ENCODE peak calls at places on chromosome 22, in four cellular contexts. One of them, this sample, is unnamed.

GRCh38 chr22:39205344-39206021 is 39.3 kb downstream of the PDGFB start:
- DNase-seq in A549: peak
- DNase-seq in GM12878: no peak
- DNase-seq in K562: peak
- DNase-seq in this sample: peak

GRCh38 chr22:27775087-27775697 is 26.4 kb downstream of the MN1 start:
- DNase-seq in A549: no peak
- DNase-seq in GM12878: no peak
- DNase-seq in K562: no peak
- DNase-seq in this sample: peak

GRCh38 chr22:26404851-26405357 is 24.2 kb upstream of the ASPHD2 start:
- DNase-seq in A549: no peak
- DNase-seq in GM12878: no peak
- DNase-seq in K562: peak
- DNase-seq in this sample: no peak

GRCh38 chr22:28381427-28382167 is 298.0 kb downstream of the TTC28 start:
- DNase-seq in A549: no peak
- DNase-seq in GM12878: no peak
- DNase-seq in K562: no peak
- DNase-seq in this sample: peak

GRCh38 chr22:44220727-44221680 is 40.3 kb downstream of the PARVG start:
- DNase-seq in A549: no peak
- DNase-seq in GM12878: no peak
- DNase-seq in K562: no peak
- DNase-seq in this sample: no peak

GRCh38 chr22:21643533-21644357 is 1.6 kb downstream of the SDF2L1 start:
- DNase-seq in A549: no peak
- DNase-seq in GM12878: no peak
- DNase-seq in K562: peak
- DNase-seq in this sample: no peak

GRCh38 chr22:45208993-45209838 is 31.5 kb downstream of the KIAA0930 start:
- DNase-seq in A549: peak
- DNase-seq in GM12878: no peak
- DNase-seq in K562: peak
- DNase-seq in this sample: peak

GRCh38 chr22:27748355-27749168 is 53.0 kb downstream of the MN1 start:
- DNase-seq in A549: no peak
- DNase-seq in GM12878: no peak
- DNase-seq in K562: no peak
- DNase-seq in this sample: peak

GRCh38 chr22:30573594-30574094 is 821 bp downstream of the GAL3ST1 start:
- DNase-seq in A549: no peak
- DNase-seq in GM12878: no peak
- DNase-seq in K562: no peak
- DNase-seq in this sample: no peak

GRCh38 chr22:30602049-30602448 is 4.9 kb upstream of the TCN2 start:
- DNase-seq in A549: peak
- DNase-seq in GM12878: no peak
- DNase-seq in K562: no peak
- DNase-seq in this sample: peak

DNA sequence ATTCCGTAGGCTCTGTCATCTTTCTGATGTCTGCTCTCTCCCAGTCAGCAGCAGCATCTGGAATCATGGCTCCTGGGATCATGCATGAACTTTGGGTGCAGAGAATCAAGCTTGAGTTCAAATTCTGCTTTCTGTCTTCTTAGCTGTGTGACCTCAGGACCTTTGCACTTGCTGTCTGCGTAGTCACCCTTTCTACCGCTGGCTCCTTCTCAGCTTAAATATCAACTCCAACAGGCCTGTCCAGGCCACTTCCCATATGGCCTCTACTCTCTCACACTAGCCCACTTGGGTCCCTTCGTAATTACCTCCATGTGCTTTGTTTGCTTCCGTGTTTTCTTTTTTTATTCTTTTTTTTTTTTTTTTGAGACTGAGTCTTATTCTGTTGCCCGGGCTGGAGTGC is 4.6 kb upstream of the GGA1 start:
- DNase-seq in A549: no peak
- DNase-seq in GM12878: no peak
- DNase-seq in K562: no peak
- DNase-seq in this sample: no peak
- TF ChIP-seq ELK1 in A549: no peak
- TF ChIP-seq ELK1 in GM12878: no peak
- TF ChIP-seq ELK1 in K562: no peak
- TF ChIP-seq ELK1 in this sample: no peak

GRCh38 chr22:24589518-24590030 is 3.3 kb downstream of the LRRC75B start:
- DNase-seq in A549: no peak
- DNase-seq in GM12878: no peak
- DNase-seq in K562: no peak
- DNase-seq in this sample: no peak

GRCh38 chr22:24587948-24588347 is 4.9 kb downstream of the LRRC75B start:
- DNase-seq in A549: no peak
- DNase-seq in GM12878: no peak
- DNase-seq in K562: no peak
- DNase-seq in this sample: no peak

GRCh38 chr22:24588370-24588755 is 4.5 kb downstream of the LRRC75B start:
- DNase-seq in A549: no peak
- DNase-seq in GM12878: no peak
- DNase-seq in K562: no peak
- DNase-seq in this sample: no peak

GRCh38 chr22:24587251-24587650 is 5.6 kb downstream of the LRRC75B start:
- DNase-seq in A549: no peak
- DNase-seq in GM12878: no peak
- DNase-seq in K562: no peak
- DNase-seq in this sample: no peak

DNA sequence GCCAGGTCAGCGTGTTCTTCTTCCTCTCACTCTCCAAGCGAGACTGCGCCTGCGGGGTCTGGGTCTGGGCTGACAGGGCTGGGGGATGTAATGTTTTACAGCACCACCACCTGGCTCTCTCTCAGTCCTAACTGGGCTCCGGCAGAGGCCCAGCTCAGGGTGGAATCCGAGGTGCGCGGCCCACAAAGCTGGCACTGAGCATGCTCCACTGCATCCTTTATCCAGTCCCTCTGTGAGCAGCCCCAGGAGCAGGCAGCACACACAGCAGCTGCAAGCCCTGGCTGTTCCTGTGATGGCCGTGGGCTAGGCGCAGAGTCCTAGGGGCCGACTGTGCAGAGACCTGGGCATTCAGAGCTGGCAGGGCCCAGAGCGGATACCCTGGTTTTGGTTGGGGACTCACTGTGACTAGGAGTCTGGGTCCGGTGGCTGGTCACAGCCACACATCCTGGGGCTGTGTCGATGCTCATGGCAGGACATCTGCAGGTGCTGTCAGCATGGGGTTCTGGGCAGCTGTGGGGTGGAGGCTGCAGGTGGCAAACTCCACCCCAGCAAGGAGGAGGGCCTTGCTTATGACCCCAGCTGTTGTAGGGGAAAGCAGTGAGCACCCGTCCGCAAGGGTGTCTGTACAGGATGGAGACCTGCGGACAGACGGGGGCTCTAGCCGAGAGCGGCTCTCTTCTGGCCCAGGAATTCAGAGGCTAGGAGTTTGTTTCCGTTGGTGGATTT is 4.0 kb downstream of the LRRC75B start:
- DNase-seq in A549: no peak
- DNase-seq in GM12878: no peak
- DNase-seq in K562: no peak
- DNase-seq in this sample: no peak
- TF ChIP-seq ELK1 in A549: no peak
- TF ChIP-seq ELK1 in GM12878: no peak
- TF ChIP-seq ELK1 in K562: no peak
- TF ChIP-seq ELK1 in this sample: no peak

GRCh38 chr22:16960884-16961249 is 47.2 kb downstream of the GAB4 start:
- DNase-seq in A549: no peak
- DNase-seq in GM12878: no peak
- DNase-seq in K562: peak
- DNase-seq in this sample: no peak

GRCh38 chr22:16960220-16960883 is 47.7 kb downstream of the GAB4 start:
- DNase-seq in A549: no peak
- DNase-seq in GM12878: no peak
- DNase-seq in K562: peak
- DNase-seq in this sample: no peak

GRCh38 chr22:16958475-16958874 is 49.5 kb downstream of the GAB4 start:
- DNase-seq in A549: no peak
- DNase-seq in GM12878: no peak
- DNase-seq in K562: peak
- DNase-seq in this sample: no peak

GRCh38 chr22:16957781-16958180 is 50.2 kb downstream of the GAB4 start:
- DNase-seq in A549: no peak
- DNase-seq in GM12878: no peak
- DNase-seq in K562: peak
- DNase-seq in this sample: no peak

DNA sequence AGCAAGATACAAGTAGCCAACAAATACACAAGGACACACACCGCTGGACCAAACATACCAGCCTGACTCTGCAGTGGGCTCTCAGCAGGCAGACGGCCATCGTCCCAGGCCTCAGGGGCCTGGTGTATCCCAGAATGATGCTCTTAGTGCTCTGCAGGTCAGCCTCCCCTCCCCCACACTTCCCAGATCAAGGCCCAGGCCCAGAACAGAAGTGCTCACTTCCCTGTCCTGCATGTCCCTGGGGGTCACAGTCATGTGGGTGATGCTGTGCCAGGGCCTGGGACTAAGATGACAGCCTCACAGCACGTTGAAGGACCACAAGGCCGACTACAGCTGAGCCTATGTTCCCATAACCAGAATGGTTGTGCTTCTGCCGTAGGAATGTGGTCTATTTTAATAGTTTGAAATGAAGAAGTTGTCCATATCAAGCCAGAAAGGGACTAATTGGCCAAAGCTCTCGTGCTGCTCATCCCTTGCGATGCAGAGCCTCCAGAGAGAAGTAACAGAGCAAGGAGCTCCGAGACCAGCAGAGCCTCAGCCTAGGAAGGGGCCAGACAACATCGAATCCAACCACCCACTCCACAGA is 48.6 kb downstream of the GAB4 start:
- DNase-seq in A549: no peak
- DNase-seq in GM12878: no peak
- DNase-seq in K562: peak
- DNase-seq in this sample: no peak
- TF ChIP-seq ELK1 in A549: no peak
- TF ChIP-seq ELK1 in GM12878: no peak
- TF ChIP-seq ELK1 in K562: no peak
- TF ChIP-seq ELK1 in this sample: no peak

GRCh38 chr22:40606306-40606705 is 30.2 kb downstream of the MRTFA start:
- DNase-seq in A549: no peak
- DNase-seq in GM12878: no peak
- DNase-seq in K562: no peak
- DNase-seq in this sample: no peak

GRCh38 chr22:40609216-40609615 is 27.3 kb downstream of the MRTFA start:
- DNase-seq in A549: no peak
- DNase-seq in GM12878: no peak
- DNase-seq in K562: no peak
- DNase-seq in this sample: no peak

GRCh38 chr22:40607506-40607905 is 29.0 kb downstream of the MRTFA start:
- DNase-seq in A549: no peak
- DNase-seq in GM12878: no peak
- DNase-seq in K562: no peak
- DNase-seq in this sample: no peak

GRCh38 chr22:40603088-40603605 is 33.4 kb downstream of the MRTFA start:
- DNase-seq in A549: peak
- DNase-seq in GM12878: no peak
- DNase-seq in K562: no peak
- DNase-seq in this sample: peak

GRCh38 chr22:40605676-40606250 is 30.8 kb downstream of the MRTFA start:
- DNase-seq in A549: no peak
- DNase-seq in GM12878: no peak
- DNase-seq in K562: no peak
- DNase-seq in this sample: peak
- TF ChIP-seq ELK1 in A549: no peak
- TF ChIP-seq ELK1 in GM12878: no peak
- TF ChIP-seq ELK1 in K562: no peak
- TF ChIP-seq ELK1 in this sample: no peak

DNA sequence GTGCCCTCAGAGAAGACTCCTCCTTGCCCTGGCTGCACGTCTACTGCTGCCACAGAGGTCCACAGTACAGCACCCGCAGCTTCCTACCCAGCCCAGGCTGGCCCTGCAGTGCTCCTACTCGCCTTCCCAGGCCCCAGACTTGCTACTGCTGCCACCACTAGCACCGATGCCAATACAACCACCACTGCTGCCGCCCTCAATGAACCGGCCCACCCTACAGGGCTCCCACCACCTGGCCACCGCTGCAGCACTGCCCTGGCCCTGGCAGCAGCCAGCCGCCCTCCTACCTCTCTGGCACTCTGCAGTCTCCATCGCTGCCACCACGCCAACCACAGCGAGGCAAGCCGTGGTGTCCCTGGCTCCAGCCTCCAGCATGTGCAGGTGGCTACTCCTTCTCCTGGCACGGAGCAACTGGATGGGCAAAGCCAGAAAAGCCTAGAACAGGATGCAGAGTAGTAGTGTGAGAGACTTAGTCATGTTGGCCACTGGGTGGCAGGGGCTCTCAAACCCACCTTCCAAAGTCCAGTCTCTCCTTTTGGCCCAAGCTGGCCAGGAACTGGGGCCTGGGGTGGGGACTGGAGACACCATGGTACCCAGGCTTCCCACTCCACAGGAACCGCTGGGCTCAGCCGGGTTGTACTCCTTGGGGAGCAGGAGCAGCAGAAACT is 39.4 kb downstream of the C22orf42 start:
- DNase-seq in A549: no peak
- DNase-seq in GM12878: no peak
- DNase-seq in K562: no peak
- DNase-seq in this sample: no peak
- TF ChIP-seq ELK1 in A549: no peak
- TF ChIP-seq ELK1 in GM12878: no peak
- TF ChIP-seq ELK1 in K562: no peak
- TF ChIP-seq ELK1 in this sample: no peak

GRCh38 chr22:32905400-32905799 is 103.9 kb downstream of the TIMP3 start:
- DNase-seq in A549: no peak
- DNase-seq in GM12878: no peak
- DNase-seq in K562: no peak
- DNase-seq in this sample: no peak

GRCh38 chr22:32900856-32901255 is 99.4 kb downstream of the TIMP3 start:
- DNase-seq in A549: no peak
- DNase-seq in GM12878: no peak
- DNase-seq in K562: no peak
- DNase-seq in this sample: no peak

GRCh38 chr22:32909561-32910348 is 108.2 kb downstream of the TIMP3 start:
- DNase-seq in A549: no peak
- DNase-seq in GM12878: no peak
- DNase-seq in K562: no peak
- DNase-seq in this sample: no peak

GRCh38 chr22:32901925-32902324 is 100.4 kb downstream of the TIMP3 start:
- DNase-seq in A549: no peak
- DNase-seq in GM12878: no peak
- DNase-seq in K562: no peak
- DNase-seq in this sample: no peak

DNA sequence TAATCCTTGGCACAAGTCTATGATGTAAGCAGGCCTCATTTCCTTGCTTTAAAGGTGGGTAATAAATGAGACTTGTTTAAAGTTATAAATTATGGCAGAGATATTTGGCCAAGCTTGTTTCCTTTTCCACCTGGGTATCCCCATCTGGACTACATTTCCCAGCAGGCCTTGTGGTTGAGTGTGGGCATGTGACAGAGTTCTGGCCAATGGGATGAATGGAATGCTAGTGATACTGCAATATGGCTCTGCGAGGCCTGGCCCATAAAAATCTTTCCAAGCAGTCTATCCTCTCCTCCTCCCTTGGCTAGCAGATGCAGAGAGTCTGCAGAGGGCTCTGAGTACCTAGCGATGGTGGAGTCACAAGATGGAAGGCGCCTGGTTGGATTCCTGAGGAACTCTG is 102.5 kb downstream of the TIMP3 start:
- DNase-seq in A549: peak
- DNase-seq in GM12878: no peak
- DNase-seq in K562: peak
- DNase-seq in this sample: peak
- TF ChIP-seq ELK1 in A549: no peak
- TF ChIP-seq ELK1 in GM12878: no peak
- TF ChIP-seq ELK1 in K562: no peak
- TF ChIP-seq ELK1 in this sample: no peak